ENCODE peak calls at places on chromosomes 5 and 9, in ten cellular contexts. R is GM23338, K is RPMI7951, V is HS-5, A is dermis microvascular lymphatic vessel endothelial cell, T is CMK, N is T1000, M is cardiac septum, U is glomerular endothelial cell, B is NCI-H1092. H is an unnamed sample.
A peak's percentile ranks its signal among the peaks of the same experiment; 100 is the strongest.

GRCh38 chr5:142871880-142872200 is 101.7 kb downstream of the ARHGAP26 start:
- DNase-seq in R (no peak), K (peak; percentile 55), V (no peak), A (no peak), T (no peak), N (no peak), M (no peak), U (no peak), B (no peak), H (no peak)

GRCh38 chr5:124866355-124867063 is 120.1 kb upstream of the ZNF608 start:
- DNase-seq in R (no peak), K (peak; percentile 70), V (no peak), A (no peak), T (no peak), N (no peak), M (no peak), U (no peak), B (no peak), H (no peak)

GRCh38 chr9:73869261-73869660 is 627.9 kb upstream of the RORB start:
- DNase-seq in R (no peak), K (peak; percentile 72), V (peak; percentile 77), A (no peak), T (no peak), N (peak; percentile 22), M (no peak), U (no peak), B (peak; percentile 16), H (peak; percentile 50)

GRCh38 chr9:69149321-69149807 is 24.7 kb upstream of the TJP2 start:
- DNase-seq in R (peak; percentile 42), K (peak; percentile 34), V (no peak), A (peak; percentile 96), T (no peak), N (no peak), M (no peak), U (peak; percentile 63), B (peak; percentile 10), H (no peak)

GRCh38 chr5:161085081-161085480 is 233.1 kb upstream of the ATP10B start:
- DNase-seq in R (no peak), K (no peak), V (no peak), A (no peak), T (no peak), N (no peak), M (no peak), U (no peak), B (no peak), H (no peak)

GRCh38 chr9:97109194-97109811 is 70.4 kb upstream of the CTSV start:
- DNase-seq in R (peak; percentile 91), K (peak; percentile 46), V (no peak), A (peak; percentile 61), T (peak; percentile 17), N (no peak), M (no peak), U (peak; percentile 10), B (no peak), H (peak; percentile 62)

GRCh38 chr5:45262061-45262590 is 434.1 kb downstream of the HCN1 start:
- DNase-seq in R (peak; percentile 10), K (no peak), V (no peak), A (no peak), T (no peak), N (no peak), M (no peak), U (no peak), B (no peak), H (no peak)

GRCh38 chr9:91117959-91118651 is 243.6 kb downstream of the AUH start:
- DNase-seq in R (peak; percentile 84), K (peak; percentile 92), V (no peak), A (peak; percentile 47), T (no peak), N (no peak), M (peak; percentile 92), U (no peak), B (peak; percentile 58), H (peak; percentile 75)

GRCh38 chr9:96854877-96855273 is 561 bp upstream of the ZNF782 start:
- DNase-seq in R (peak; percentile 64), K (no peak), V (no peak), A (no peak), T (no peak), N (no peak), M (no peak), U (no peak), B (no peak), H (no peak)

H was measured in PC-9.